ENCODE peak calls at places on chromosomes 1 and 21, in six cellular contexts. N, G, R, H, Q and E are unnamed samples.

GRCh38 chr1:110264430-110264829 is 54.3 kb downstream of the KCNC4 start:
- ATAC-seq in G (no peak), N (no peak), Q (no peak), H (no peak), R (no peak), E (no peak)

GRCh38 chr1:152759453-152760173 is 1.8 kb downstream of the KPRP start:
- ATAC-seq in R (no peak), G (no peak), N (no peak), Q (no peak), H (no peak), E (no peak)

GRCh38 chr1:78606274-78606673 is 14.0 kb upstream of the IFI44L start:
- ATAC-seq in H (no peak), G (no peak), N (no peak), Q (no peak), R (no peak), E (peak; percentile 39)

GRCh38 chr1:23699280-23700179 is 7.9 kb downstream of the RPL11 start:
- ATAC-seq in R (peak; percentile 17), N (peak; percentile 82), H (peak; percentile 20), G (no peak), Q (no peak), E (no peak)

GRCh38 chr1:223001653-223002634 is 141.1 kb downstream of the TLR5 start:
- ATAC-seq in Q (peak; percentile 60), N (no peak), R (peak; percentile 49), H (peak; percentile 54), G (no peak), E (no peak)

GRCh38 chr21:38295997-38296764 is 39.4 kb downstream of the KCNJ15 start:
- ATAC-seq in R (no peak), G (peak; percentile 74), Q (peak; percentile 55), H (no peak), N (no peak), E (peak; percentile 46)

GRCh38 chr1:110173466-110174117 is 23.3 kb downstream of the SLC6A17 start:
- ATAC-seq in R (no peak), G (no peak), N (no peak), H (no peak), Q (no peak), E (no peak)

GRCh38 chr1:221494670-221495069 is 247.2 kb downstream of the DUSP10 start:
- ATAC-seq in N (no peak), R (peak; percentile 41), H (no peak), G (no peak), Q (no peak), E (no peak)

GRCh38 chr1:155529929-155530328 is 32.7 kb downstream of the ASH1L start:
- ATAC-seq in H (no peak), N (peak; percentile 82), G (no peak), R (no peak), Q (no peak), E (no peak)

GRCh38 chr21:45010860-45011259 is 63.5 kb upstream of the ADARB1 start:
- ATAC-seq in G (no peak), R (no peak), Q (no peak), N (no peak), H (no peak), E (no peak)

GRCh38 chr21:45018131-45019075 is 56.0 kb upstream of the ADARB1 start:
- ATAC-seq in N (no peak), Q (no peak), G (no peak), H (no peak), R (no peak), E (peak; percentile 47)

GRCh38 chr1:161013104-161013590 is 7.8 kb downstream of the F11R start:
- ATAC-seq in G (no peak), N (no peak), H (peak; percentile 44), R (peak; percentile 8), Q (peak; percentile 25), E (no peak)

GRCh38 chr1:63645301-63645700 is 52.1 kb downstream of the PGM1 start:
- ATAC-seq in G (no peak), N (no peak), H (no peak), Q (no peak), R (no peak), E (no peak)

GRCh38 chr1:57791497-57791896 is 367.6 kb upstream of the DAB1 start:
- ATAC-seq in N (no peak), R (no peak), H (no peak), G (no peak), Q (no peak), E (no peak)

GRCh38 chr1:74237035-74237434 is 1.8 kb downstream of the TNNI3K start:
- ATAC-seq in Q (no peak), G (no peak), R (no peak), H (no peak), N (no peak), E (no peak)

GRCh38 chr1:6519935-6520621 is 28.6 kb upstream of the PLEKHG5 start:
- ATAC-seq in G (no peak), Q (peak; percentile 76), N (peak; percentile 18), H (peak; percentile 26), R (peak; percentile 58), E (peak; percentile 63)

GRCh38 chr1:111417755-111418154 is 9.8 kb downstream of the OVGP1 start:
- ATAC-seq in H (no peak), Q (no peak), G (no peak), R (peak; percentile 98), N (no peak), E (no peak)

GRCh38 chr1:40861227-40862003 is 748 bp downstream of the CITED4 start:
- ATAC-seq in R (peak; percentile 15), Q (no peak), H (no peak), N (no peak), G (no peak), E (peak; percentile 36)

GRCh38 chr1:21265644-21266043 is 24.6 kb downstream of the ECE1 start:
- ATAC-seq in N (no peak), G (no peak), H (no peak), Q (no peak), R (no peak), E (no peak)

GRCh38 chr1:171916315-171916771 is 75.0 kb downstream of the DNM3 start:
- ATAC-seq in R (no peak), G (no peak), Q (no peak), N (no peak), H (no peak), E (no peak)

GRCh38 chr1:78676347-78676982 is 26.8 kb downstream of the IFI44 start:
- ATAC-seq in Q (peak; percentile 64), R (peak; percentile 46), G (no peak), H (peak; percentile 66), N (peak; percentile 70), E (no peak)

GRCh38 chr1:228998179-228998578 is 262.9 kb downstream of the RHOU start:
- ATAC-seq in N (no peak), R (no peak), G (no peak), H (no peak), Q (no peak), E (no peak)

GRCh38 chr1:81800741-81801031 is at the start of gene ADGRL2:
- ATAC-seq in R (peak; percentile 35), G (peak; percentile 9), Q (no peak), N (peak; percentile 31), H (no peak), E (peak; percentile 55)

GRCh38 chr1:31689821-31690220 is 14.0 kb downstream of the COL16A1 start:
- ATAC-seq in Q (no peak), N (no peak), R (no peak), H (peak; percentile 66), G (no peak), E (no peak)

GRCh38 chr1:212341090-212341489 is 55.9 kb downstream of the PPP2R5A start:
- ATAC-seq in N (no peak), R (no peak), G (no peak), Q (no peak), H (no peak), E (no peak)
- TF ChIP-seq EP300 in N (no peak), R (no peak), G (no peak), Q (no peak), H (no peak), E (no peak)

GRCh38 chr1:58824753-58825389 is 41.0 kb upstream of the JUN start:
- ATAC-seq in G (peak; percentile 86), R (no peak), Q (no peak), N (no peak), H (peak; percentile 58), E (peak; percentile 43)
- TF ChIP-seq EP300 in G (no peak), R (no peak), Q (no peak), N (no peak), H (no peak), E (no peak)

GRCh38 chr1:59151387-59151761 is 145.5 kb upstream of the FGGY start:
- ATAC-seq in N (no peak), Q (no peak), G (no peak), H (peak; percentile 39), R (no peak), E (peak; percentile 6)

GRCh38 chr1:59154406-59154805 is 142.5 kb upstream of the FGGY start:
- ATAC-seq in G (no peak), R (no peak), Q (no peak), N (no peak), H (no peak), E (no peak)

GRCh38 chr1:59151860-59152259 is 145.0 kb upstream of the FGGY start:
- ATAC-seq in R (no peak), Q (no peak), H (peak; percentile 1), G (no peak), N (no peak), E (no peak)

GRCh38 chr1:59149435-59149834 is 147.5 kb upstream of the FGGY start:
- ATAC-seq in R (no peak), H (no peak), Q (no peak), G (no peak), N (no peak), E (no peak)

DNA sequence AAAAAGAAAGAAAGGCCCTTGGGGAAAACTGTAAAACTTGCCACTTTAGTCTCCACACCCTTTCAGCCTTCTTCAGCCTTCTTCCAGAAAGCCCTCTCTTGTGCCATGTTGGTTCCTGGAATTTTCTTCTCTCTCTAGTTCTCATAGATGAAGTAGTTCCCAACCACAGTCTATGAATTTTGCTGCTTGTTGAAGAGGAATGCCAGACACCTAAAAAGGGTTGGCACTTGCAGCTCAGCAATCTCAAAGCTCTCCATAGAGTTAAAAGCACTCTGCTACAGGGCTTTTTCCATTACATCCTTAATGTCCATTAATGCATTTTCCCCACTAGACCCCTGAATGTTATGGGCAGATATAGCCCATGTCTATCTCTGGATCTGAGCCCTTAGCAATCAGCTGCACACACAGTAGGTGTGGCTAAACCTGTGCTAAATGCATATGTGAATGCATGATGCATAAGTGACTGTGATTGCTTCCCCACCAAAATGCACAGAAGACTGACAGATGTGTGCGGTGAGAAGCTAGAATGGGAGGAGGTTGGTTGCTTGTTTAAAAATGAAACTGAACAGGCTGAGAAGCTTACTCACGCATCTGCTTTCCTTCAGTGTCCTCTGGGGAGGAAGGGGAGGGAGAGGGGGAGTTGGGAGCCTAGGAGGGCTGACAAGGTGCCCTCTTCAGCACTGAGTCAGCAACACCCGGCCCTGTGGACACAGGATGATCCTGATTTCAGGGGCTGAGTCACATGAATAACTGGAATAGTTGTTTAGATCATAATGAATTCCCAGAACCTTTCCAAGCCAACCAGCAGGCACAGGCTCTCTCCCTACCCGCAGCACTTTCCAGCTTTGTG is 146.1 kb upstream of the FGGY start:
- ATAC-seq in Q (no peak), R (peak; percentile 52), H (peak; percentile 87), G (peak; percentile 74), N (peak; percentile 48), E (peak; percentile 95)
- TF ChIP-seq EP300 in Q (no peak), R (no peak), H (peak; percentile 38), G (no peak), N (no peak), E (no peak)

DNA sequence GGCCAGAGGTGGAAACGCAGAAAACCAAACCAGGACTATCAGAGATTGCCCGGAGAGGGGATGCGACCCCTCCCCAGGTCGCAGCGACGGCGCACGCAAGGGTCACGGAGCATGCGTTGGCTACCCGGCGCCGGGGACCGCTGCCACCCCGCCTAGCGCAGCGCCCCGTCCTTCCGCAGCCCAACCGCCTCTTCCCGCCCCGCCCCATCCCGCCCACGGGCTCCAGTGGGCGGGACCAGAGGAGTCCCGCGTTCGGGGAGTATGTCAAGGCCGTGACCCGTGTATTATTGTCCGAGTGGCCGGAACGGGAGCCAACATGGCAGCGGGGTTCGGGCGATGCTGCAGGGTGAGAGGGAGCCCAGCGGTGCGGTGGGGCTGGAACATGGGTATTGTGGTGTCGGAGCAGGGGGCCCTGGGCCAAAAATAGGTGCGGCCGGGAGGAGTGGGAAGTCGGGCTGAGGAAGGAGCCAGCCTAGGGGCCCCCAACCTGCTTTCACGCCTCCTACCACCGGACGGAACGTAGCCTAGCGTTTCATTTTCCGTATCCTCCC is at the start of gene ACADM:
- ATAC-seq in N (peak; percentile 91), H (peak; percentile 98), Q (peak; percentile 86), R (peak; percentile 94), G (peak; percentile 99), E (peak; percentile 97)
- TF ChIP-seq EP300 in N (no peak), H (no peak), Q (peak; percentile 48), R (no peak), G (no peak), E (no peak)